ENCODE peak calls at places on chromosome X, in six cellular contexts. J, T, X, L, W and S are unnamed samples.

GRCh38 chrX:101208152-101208905 is 11.3 kb upstream of the DRP2 start:
- DNase-seq in W (no peak), T (no peak), L (no peak), X (peak; percentile 58), J (peak; percentile 36), S (no peak)

GRCh38 chrX:78035061-78035460 is 65.6 kb upstream of the PGAM4 start:
- DNase-seq in J (no peak), W (no peak), T (no peak), X (no peak), L (no peak), S (no peak)

GRCh38 chrX:86014421-86014820 is 32.9 kb downstream of the CHM start:
- DNase-seq in J (no peak), X (no peak), W (no peak), T (no peak), L (no peak), S (peak; percentile 18)

GRCh38 chrX:45154033-45154360 is 46.7 kb downstream of the DIPK2B start:
- DNase-seq in L (no peak), T (no peak), W (no peak), X (no peak), J (no peak), S (no peak)

GRCh38 chrX:100673397-100673953 is 29.5 kb downstream of the SRPX2 start:
- DNase-seq in L (peak; percentile 80), T (no peak), J (peak; percentile 89), W (no peak), X (peak; percentile 94), S (peak; percentile 70)

GRCh38 chrX:131217878-131218486 is 71.1 kb downstream of the IGSF1 start:
- DNase-seq in L (no peak), X (no peak), T (no peak), J (no peak), W (no peak), S (no peak)

GRCh38 chrX:106397788-106398538 is 213.8 kb upstream of the RADX start:
- DNase-seq in X (peak; percentile 53), L (no peak), W (peak; percentile 14), J (peak; percentile 18), T (no peak), S (peak; percentile 22)

GRCh38 chrX:2320580-2321327 is 180.0 kb downstream of the DHRSX start:
- DNase-seq in X (peak; percentile 74), W (peak; percentile 56), L (peak; percentile 88), T (peak; percentile 37), J (peak; percentile 46), S (peak; percentile 97)

GRCh38 chrX:53594354-53594753 is 92.2 kb downstream of the HUWE1 start:
- DNase-seq in L (peak; percentile 5), W (no peak), T (no peak), X (peak; percentile 75), J (peak; percentile 52), S (peak; percentile 26)

GRCh38 chrX:23434356-23434884 is 99.8 kb downstream of the PTCHD1 start:
- DNase-seq in T (no peak), L (peak; percentile 90), W (no peak), J (peak; percentile 64), X (peak; percentile 72), S (peak; percentile 31)

GRCh38 chrX:139967300-139967699 is 2.0 kb upstream of the CXorf66 start:
- DNase-seq in J (peak; percentile 22), X (peak; percentile 2), L (peak; percentile 1), T (peak; percentile 15), W (peak; percentile 11), S (peak; percentile 1)

GRCh38 chrX:36978886-36979285 is 29.3 kb upstream of the FAM47C start:
- DNase-seq in X (peak; percentile 5), L (peak; percentile 1), T (no peak), J (no peak), W (no peak), S (no peak)

GRCh38 chrX:445727-446126 is 59.0 kb upstream of the PPP2R3B start:
- DNase-seq in J (no peak), X (no peak), W (no peak), T (no peak), L (no peak), S (no peak)

GRCh38 chrX:88655460-88655859 is 91.6 kb upstream of the CPXCR1 start:
- DNase-seq in J (no peak), L (no peak), W (no peak), X (no peak), T (no peak), S (no peak)

GRCh38 chrX:119981286-119982070 is 37.9 kb upstream of the NKAP start:
- DNase-seq in J (peak; percentile 47), L (peak; percentile 27), X (peak; percentile 51), W (peak; percentile 68), T (peak; percentile 61), S (peak; percentile 18)

GRCh38 chrX:101619336-101619735 is 1.5 kb upstream of the ARMCX6 start:
- DNase-seq in T (no peak), J (no peak), X (peak; percentile 18), L (peak; percentile 17), W (no peak), S (peak; percentile 50)

GRCh38 chrX:66889418-66889817 is 250.5 kb upstream of the EDA2R start:
- DNase-seq in X (no peak), L (no peak), T (no peak), J (no peak), W (peak; percentile 11), S (no peak)

GRCh38 chrX:24253469-24253868 is 60.4 kb downstream of the SUPT20HL2 start:
- DNase-seq in T (no peak), J (no peak), X (no peak), L (no peak), W (no peak), S (no peak)

GRCh38 chrX:153379508-153379907 is 21.6 kb downstream of the PNMA6E start:
- DNase-seq in W (no peak), J (no peak), T (no peak), X (no peak), L (no peak), S (no peak)

GRCh38 chrX:87808576-87809243 is 291.1 kb downstream of the KLHL4 start:
- DNase-seq in L (no peak), X (no peak), W (no peak), J (no peak), T (no peak), S (no peak)

GRCh38 chrX:124216396-124217124 is 115.9 kb upstream of the TEX13D start:
- DNase-seq in X (no peak), W (peak; percentile 56), T (no peak), L (no peak), J (no peak), S (no peak)

GRCh38 chrX:10677490-10677889 is 57.1 kb upstream of the MID1 start:
- DNase-seq in J (no peak), W (no peak), L (peak; percentile 27), X (no peak), T (no peak), S (no peak)

GRCh38 chrX:10679387-10679786 is 59.0 kb upstream of the MID1 start:
- DNase-seq in W (no peak), T (no peak), J (no peak), L (no peak), X (no peak), S (no peak)

GRCh38 chrX:10681167-10681566 is 60.8 kb upstream of the MID1 start:
- DNase-seq in L (no peak), J (no peak), X (no peak), T (no peak), W (no peak), S (no peak)

GRCh38 chrX:10676239-10676971 is 56.0 kb upstream of the MID1 start:
- DNase-seq in X (no peak), T (no peak), W (no peak), L (no peak), J (no peak), S (no peak)
- H3K4me3 ChIP-seq in X (no peak overlapping the region), T (no peak overlapping the region), W (no peak overlapping the region), L (no peak overlapping the region), J (no peak overlapping the region), S (no peak overlapping the region)

GRCh38 chrX:9573282-9574106 is 108.6 kb downstream of the TBL1X start:
- DNase-seq in W (no peak), J (no peak), T (no peak), X (no peak), L (no peak), S (no peak)
- TF ChIP-seq CTCF in W (no peak), J (no peak), T (no peak), X (no peak), L (no peak), S (peak; percentile 6)

DNA sequence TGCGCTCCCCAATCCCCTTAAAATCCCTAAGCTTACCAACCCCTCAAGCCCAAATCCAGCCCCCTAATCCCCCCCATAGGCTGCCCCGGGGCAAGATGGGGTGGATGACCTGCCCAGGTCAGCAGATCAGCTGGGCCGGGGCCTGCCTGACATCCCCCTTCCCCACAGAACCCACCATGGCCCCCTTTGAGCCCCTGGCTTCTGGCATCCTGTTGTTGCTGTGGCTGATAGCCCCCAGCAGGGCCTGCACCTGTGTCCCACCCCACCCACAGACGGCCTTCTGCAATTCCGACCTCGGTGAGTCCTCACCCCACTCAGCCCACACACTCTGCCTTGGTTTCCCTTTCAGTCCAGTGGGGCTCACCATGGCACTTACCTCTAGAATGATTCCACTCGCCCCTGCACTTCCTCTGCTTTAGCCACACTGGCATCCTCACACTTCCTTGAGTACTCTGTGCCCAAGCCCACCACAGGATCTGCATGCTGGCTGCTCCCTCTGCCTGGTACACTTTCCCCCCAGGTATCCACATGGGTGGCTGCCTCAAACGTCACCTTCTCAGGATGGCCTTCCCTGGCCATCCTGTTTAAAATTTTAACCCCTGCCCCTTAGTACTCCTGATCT is 1.1 kb downstream of the TIMP1 start:
- DNase-seq in T (no peak), L (no peak), W (no peak), J (no peak), X (no peak), S (no peak)
- H3K4me3 ChIP-seq in T (peak overlapping the region; percentile 54), L (peak overlapping the region; percentile 66), W (peak overlapping the region; percentile 68), J (peak overlapping the region; percentile 67), X (peak overlapping the region; percentile 75), S (peak overlapping the region; percentile 76)

DNA sequence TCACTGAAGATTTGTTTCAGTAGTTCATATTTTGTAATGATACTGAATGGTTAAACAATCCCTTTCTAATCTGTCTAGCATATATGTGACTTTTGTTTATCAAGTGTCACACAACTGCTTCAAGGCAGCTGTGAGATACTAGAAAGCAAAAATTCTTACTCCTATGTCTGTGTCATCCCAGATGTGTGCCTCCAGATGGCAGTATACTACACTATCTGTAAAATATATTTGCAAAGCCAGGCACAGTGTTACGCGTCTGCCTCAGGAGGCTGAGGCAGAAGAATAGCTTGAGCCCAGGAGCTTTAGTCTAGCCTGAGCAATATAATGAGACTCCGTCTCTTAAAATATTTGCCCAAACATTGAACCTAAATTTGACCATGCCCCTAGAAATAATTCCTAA is 4.0 kb downstream of the NUDT10 start:
- DNase-seq in J (peak; percentile 37), T (peak; percentile 63), X (peak; percentile 60), L (peak; percentile 58), W (peak; percentile 24), S (peak; percentile 23)
- TF ChIP-seq CTCF in J (peak; percentile 36), T (peak; percentile 67), X (peak; percentile 54), L (peak; percentile 45), W (peak; percentile 5), S (peak; percentile 44)